ENCODE peak calls at places on chromosomes 12 and 14, in four cellular contexts. O is H1, Q is neural crest cell, G is sigmoid colon. M is an unnamed sample.

GRCh38 chr14:41380017-41380416 is 226.7 kb upstream of the LRFN5 start:
- DNase-seq in O (no peak), Q (no peak), G (no peak), M (no peak)

GRCh38 chr14:19823765-19824164 is 20.2 kb downstream of the OR4N2 start:
- DNase-seq in G (no peak), O (no peak), Q (no peak), M (no peak)

GRCh38 chr12:80617733-80618132 is 89.7 kb upstream of the MYF6 start:
- DNase-seq in Q (no peak), G (no peak), O (no peak), M (no peak)

GRCh38 chr14:105503918-105504692 is 13.1 kb downstream of the TEDC1 start:
- DNase-seq in Q (no peak), G (peak; percentile 60), O (no peak), M (no peak)

GRCh38 chr12:52208424-52209165 is 16.8 kb upstream of the KRT80 start:
- DNase-seq in Q (no peak), G (peak; percentile 46), O (no peak), M (peak; percentile 48)

GRCh38 chr12:27619308-27619707 is 76.9 kb upstream of the REP15 start:
- DNase-seq in Q (no peak), G (no peak), O (no peak), M (no peak)

GRCh38 chr12:53989227-53990113 is 4.5 kb downstream of the HOXC10 start:
- DNase-seq in G (no peak), O (no peak), Q (no peak), M (no peak)

GRCh38 chr12:101328917-101329316 is 49.0 kb downstream of the UTP20 start:
- DNase-seq in G (no peak), O (no peak), Q (no peak), M (no peak)

GRCh38 chr12:109877504-109878246 is 2.7 kb downstream of the GLTP start:
- DNase-seq in G (no peak), O (no peak), Q (no peak), M (no peak)

GRCh38 chr12:53500119-53500775 is 836 bp upstream of the TARBP2 start:
- DNase-seq in Q (no peak), O (peak; percentile 47), G (peak; percentile 93), M (no peak)

GRCh38 chr12:63045020-63045860 is 105.8 kb downstream of the AVPR1A start:
- DNase-seq in O (no peak), Q (no peak), G (no peak), M (no peak)

DNA sequence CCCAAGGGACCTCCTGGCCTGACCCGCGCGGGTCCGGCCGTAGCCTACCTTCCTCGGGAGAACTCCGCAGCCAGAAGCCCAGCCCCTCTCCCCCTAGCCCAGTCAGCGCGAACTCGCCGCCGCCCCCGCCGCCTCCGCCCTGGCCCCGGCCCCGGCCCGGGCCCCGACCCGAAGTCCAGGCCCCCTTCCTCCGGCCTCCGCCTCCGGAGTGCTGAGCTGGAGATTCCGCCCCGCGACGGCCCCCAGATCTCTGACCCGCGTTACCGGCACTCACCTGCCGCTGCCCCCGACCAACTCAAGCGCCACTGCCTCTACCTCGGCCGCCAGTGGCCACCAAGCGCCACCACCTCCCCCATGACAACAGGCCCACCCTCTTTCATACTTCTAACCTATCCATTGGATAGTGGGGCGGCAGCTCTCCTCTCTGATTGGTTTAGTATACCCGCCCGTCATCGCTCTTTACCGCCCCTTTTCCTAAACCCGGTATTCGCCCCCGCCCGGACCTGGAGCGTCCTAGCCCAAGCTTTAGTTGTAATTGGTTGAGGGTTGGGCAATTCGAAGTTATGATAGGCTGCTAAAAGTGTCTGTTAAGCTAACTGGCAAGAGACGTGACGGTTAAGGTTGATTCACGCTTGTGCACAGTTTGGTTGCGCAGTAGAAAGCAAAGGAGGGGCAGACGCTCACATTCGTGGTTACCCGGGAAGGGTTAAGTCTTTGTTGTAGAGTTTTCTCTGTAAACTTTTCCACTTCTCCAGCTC is at the start of gene NUMB:
- DNase-seq in O (peak; percentile 93), G (peak; percentile 100), Q (peak; percentile 91), M (peak; percentile 94)
- TF ChIP-seq CTCF in O (no peak), G (no peak), Q (no peak), M (peak; percentile 16)

GRCh38 chr14:32073537-32074189 is 3.4 kb upstream of the ARHGAP5 start:
- DNase-seq in O (no peak), G (peak; percentile 64), Q (peak; percentile 48), M (no peak)
- TF ChIP-seq CTCF in O (peak; percentile 52), G (peak; percentile 46), Q (peak; percentile 82), M (peak; percentile 82)

GRCh38 chr14:64625363-64626232 is 75.8 kb downstream of the PPP1R36 start:
- DNase-seq in Q (no peak), G (no peak), O (no peak), M (no peak)

GRCh38 chr14:64630778-64631177 is 73.4 kb upstream of the PLEKHG3 start:
- DNase-seq in O (no peak), Q (no peak), G (no peak), M (no peak)

GRCh38 chr14:64623576-64624165 is 73.9 kb downstream of the PPP1R36 start:
- DNase-seq in O (no peak), Q (no peak), G (no peak), M (no peak)

GRCh38 chr14:64632056-64632455 is 72.2 kb upstream of the PLEKHG3 start:
- DNase-seq in Q (no peak), G (peak; percentile 22), O (no peak), M (no peak)

GRCh38 chr14:64628940-64629403 is 75.3 kb upstream of the PLEKHG3 start:
- DNase-seq in O (no peak), Q (no peak), G (peak; percentile 87), M (no peak)
- TF ChIP-seq CTCF in O (no peak), Q (no peak), G (no peak), M (no peak)

GRCh38 chr14:64823305-64823985 is 56.3 kb downstream of the SPTB start:
- DNase-seq in Q (peak; percentile 71), G (peak; percentile 86), O (peak; percentile 86), M (peak; percentile 92)
- TF ChIP-seq CTCF in Q (peak; percentile 78), G (peak; percentile 43), O (peak; percentile 82), M (peak; percentile 87)

GRCh38 chr14:43896044-43896443 is 611.0 kb downstream of the FSCB start:
- DNase-seq in G (no peak), O (no peak), Q (no peak), M (no peak)

GRCh38 chr14:43898709-43899108 is 608.4 kb downstream of the FSCB start:
- DNase-seq in Q (no peak), O (no peak), G (no peak), M (no peak)

GRCh38 chr14:43900173-43900655 is 606.9 kb downstream of the FSCB start:
- DNase-seq in G (no peak), Q (no peak), O (no peak), M (no peak)

GRCh38 chr14:43894534-43894933 is 612.5 kb downstream of the FSCB start:
- DNase-seq in G (no peak), Q (no peak), O (no peak), M (no peak)
- TF ChIP-seq CTCF in G (no peak), Q (peak; percentile 68), O (peak; percentile 60), M (peak; percentile 29)

GRCh38 chr12:132339856-132340255 is 10.5 kb upstream of the GALNT9 start:
- DNase-seq in Q (no peak), G (no peak), O (no peak), M (no peak)

GRCh38 chr12:132337557-132337956 is 8.2 kb upstream of the GALNT9 start:
- DNase-seq in Q (no peak), G (no peak), O (no peak), M (no peak)

GRCh38 chr12:132338781-132339180 is 9.4 kb upstream of the GALNT9 start:
- DNase-seq in O (no peak), Q (no peak), G (no peak), M (no peak)

GRCh38 chr12:132336451-132337413 is 7.3 kb upstream of the GALNT9 start:
- DNase-seq in Q (no peak), O (no peak), G (no peak), M (no peak)

GRCh38 chr12:132338311-132338710 is 8.9 kb upstream of the GALNT9 start:
- DNase-seq in O (no peak), Q (no peak), G (no peak), M (no peak)
- TF ChIP-seq CTCF in O (no peak), Q (no peak), G (no peak), M (no peak)

DNA sequence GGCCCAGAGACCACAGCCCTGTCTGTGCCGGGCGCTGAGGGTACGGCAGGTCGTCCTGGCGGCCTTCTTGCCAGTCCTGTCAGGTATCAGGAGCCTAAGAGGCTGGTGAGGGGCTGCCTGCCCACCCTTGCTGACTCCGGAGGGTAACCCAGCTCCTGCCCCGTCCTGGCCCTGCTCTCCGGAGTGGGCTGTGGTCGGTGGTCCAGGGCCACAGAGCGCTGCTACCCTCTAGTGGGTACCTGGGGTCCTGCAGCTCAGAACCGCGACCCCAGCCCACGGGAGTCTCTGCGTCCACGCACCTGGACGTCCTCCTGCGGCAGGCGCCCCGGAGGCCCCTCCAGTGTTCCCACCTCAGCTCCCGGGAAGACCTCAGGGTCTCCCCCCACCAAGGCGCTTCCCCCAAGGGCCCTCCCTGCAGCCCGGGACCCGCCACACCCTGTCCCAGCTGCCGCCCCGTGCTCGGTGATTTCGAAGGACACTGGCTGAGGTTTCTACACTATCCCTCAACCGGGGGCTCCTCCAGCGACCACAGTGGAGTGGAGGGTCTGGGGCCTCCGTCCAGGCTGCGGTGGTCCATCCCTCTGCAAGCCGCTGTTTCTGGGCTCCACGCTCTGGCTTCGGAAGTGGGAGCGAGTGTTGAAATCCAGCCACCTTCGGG is 75.9 kb upstream of the FBRSL1 start:
- DNase-seq in O (peak; percentile 85), Q (peak; percentile 50), G (no peak), M (no peak)
- TF ChIP-seq CTCF in O (peak; percentile 80), Q (peak; percentile 80), G (no peak), M (peak; percentile 37)

GRCh38 chr12:26188132-26188531 is 7.2 kb upstream of the SSPN start:
- DNase-seq in O (no peak), Q (no peak), G (no peak), M (no peak)
- TF ChIP-seq CTCF in O (no peak), Q (no peak), G (no peak), M (no peak)